ENCODE peak calls at places on chromosomes 11 and 22, in five cellular contexts. U is transverse colon, D is kidney glomerular epithelial cell, I is ACHN, O is iPS DF 19.7. C is an unnamed sample.

GRCh38 chr11:61345170-61345610 is 12.2 kb downstream of the TKFC start:
- DNase-seq in D (no peak), U (no peak), I (no peak), O (no peak), C (no peak)

GRCh38 chr11:87290304-87290922 is 252.7 kb downstream of the TMEM135 start:
- DNase-seq in I (peak; percentile 66), D (peak; percentile 62), U (no peak), O (peak; percentile 15), C (no peak)

GRCh38 chr22:38540731-38541130 is 29.3 kb downstream of the DMC1 start:
- DNase-seq in D (peak; percentile 62), O (no peak), U (no peak), I (peak; percentile 50), C (no peak)

GRCh38 chr22:49979587-49980264 is 19.2 kb downstream of the PIM3 start:
- DNase-seq in I (peak; percentile 52), D (no peak), U (peak; percentile 53), O (no peak), C (no peak)

GRCh38 chr11:129143335-129143734 is 48.8 kb downstream of the ARHGAP32 start:
- DNase-seq in D (peak; percentile 96), U (peak; percentile 81), I (peak; percentile 96), O (no peak), C (peak; percentile 68)

GRCh38 chr11:10858505-10859360 is 880 bp upstream of the ZBED5 start:
- DNase-seq in U (peak; percentile 70), I (peak; percentile 42), D (peak; percentile 17), O (no peak), C (no peak)

GRCh38 chr11:124518900-124519541 is 24.4 kb downstream of the OR8B12 start:
- DNase-seq in I (no peak), U (no peak), D (no peak), O (no peak), C (no peak)

GRCh38 chr22:49638788-49639187 is 188.9 kb downstream of the BRD1 start:
- DNase-seq in I (peak; percentile 57), U (no peak), O (no peak), D (no peak), C (no peak)

GRCh38 chr11:11491014-11491413 is 130.8 kb downstream of the GALNT18 start:
- DNase-seq in D (no peak), I (no peak), O (no peak), U (no peak), C (no peak)

GRCh38 chr22:46180370-46181137 is 30.2 kb downstream of the PPARA start:
- DNase-seq in D (no peak), O (no peak), U (no peak), I (peak; percentile 16), C (no peak)

GRCh38 chr11:117096140-117096972 is 1.9 kb downstream of the SIK3 start:
- DNase-seq in U (peak; percentile 52), O (no peak), D (no peak), I (no peak), C (peak; percentile 25)

GRCh38 chr11:63505857-63506528 is at the start of gene LGALS12:
- DNase-seq in O (no peak), D (no peak), I (no peak), U (no peak), C (no peak)

GRCh38 chr11:13868710-13869403 is 93.7 kb upstream of the SPON1 start:
- DNase-seq in U (no peak), O (no peak), D (no peak), I (no peak), C (no peak)

GRCh38 chr11:121344824-121345223 is 52.3 kb downstream of the SC5D start:
- DNase-seq in O (no peak), U (no peak), I (no peak), D (no peak), C (no peak)

GRCh38 chr11:66569076-66569475 is 670 bp upstream of the CTSF start:
- DNase-seq in U (no peak), O (no peak), D (no peak), I (no peak), C (no peak)

GRCh38 chr11:88849368-88849767 is 216.4 kb downstream of the GRM5 start:
- DNase-seq in U (no peak), O (no peak), D (peak; percentile 22), I (no peak), C (no peak)

GRCh38 chr11:128157423-128158298 is 429.7 kb downstream of the ETS1 start:
- DNase-seq in D (peak; percentile 75), O (no peak), I (peak; percentile 73), U (peak; percentile 33), C (peak; percentile 40)

GRCh38 chr22:32120603-32121002 is 38.5 kb downstream of the C22orf42 start:
- DNase-seq in U (no peak), O (no peak), D (no peak), I (no peak), C (no peak)